ENCODE peak calls at places on chromosomes 12 and 14, in nine cellular contexts. One of them, this sample, is unnamed.

GRCh38 chr12:120854804-120855203 is 49.4 kb downstream of the SPPL3 start:
- DNase-seq in mammary epithelial cell: no peak
- DNase-seq in BE2C: no peak
- DNase-seq in body of pancreas: no peak
- DNase-seq in heart left ventricle: no peak
- DNase-seq in neural progenitor cell: no peak
- DNase-seq in endothelial cell of umbilical vein: no peak
- DNase-seq in tibial artery: no peak
- DNase-seq in IMR-90: no peak
- DNase-seq in this sample: no peak

GRCh38 chr14:104434214-104435076 is 145.1 kb upstream of the C14orf180 start:
- DNase-seq in endothelial cell of umbilical vein: no peak
- DNase-seq in heart left ventricle: peak; percentile 43
- DNase-seq in neural progenitor cell: no peak
- DNase-seq in body of pancreas: no peak
- DNase-seq in BE2C: no peak
- DNase-seq in mammary epithelial cell: no peak
- DNase-seq in IMR-90: no peak
- DNase-seq in tibial artery: no peak
- DNase-seq in this sample: no peak

GRCh38 chr14:85466678-85467077 is 63.3 kb upstream of the FLRT2 start:
- DNase-seq in tibial artery: no peak
- DNase-seq in body of pancreas: no peak
- DNase-seq in IMR-90: peak; percentile 45
- DNase-seq in heart left ventricle: no peak
- DNase-seq in neural progenitor cell: no peak
- DNase-seq in endothelial cell of umbilical vein: peak; percentile 38
- DNase-seq in mammary epithelial cell: peak; percentile 65
- DNase-seq in BE2C: no peak
- DNase-seq in this sample: no peak

GRCh38 chr12:101737476-101737875 is 1.8 kb downstream of the SYCP3 start:
- DNase-seq in neural progenitor cell: no peak
- DNase-seq in tibial artery: no peak
- DNase-seq in endothelial cell of umbilical vein: no peak
- DNase-seq in heart left ventricle: no peak
- DNase-seq in IMR-90: no peak
- DNase-seq in body of pancreas: no peak
- DNase-seq in mammary epithelial cell: no peak
- DNase-seq in BE2C: no peak
- DNase-seq in this sample: no peak

GRCh38 chr14:94124582-94125377 is 4.6 kb downstream of the IFI27L2 start:
- DNase-seq in BE2C: no peak
- DNase-seq in body of pancreas: no peak
- DNase-seq in IMR-90: no peak
- DNase-seq in neural progenitor cell: no peak
- DNase-seq in mammary epithelial cell: no peak
- DNase-seq in endothelial cell of umbilical vein: no peak
- DNase-seq in tibial artery: no peak
- DNase-seq in heart left ventricle: no peak
- DNase-seq in this sample: no peak

GRCh38 chr12:90262261-90262660 is 553.6 kb upstream of the ATP2B1 start:
- DNase-seq in tibial artery: no peak
- DNase-seq in body of pancreas: no peak
- DNase-seq in IMR-90: peak; percentile 45
- DNase-seq in mammary epithelial cell: peak; percentile 30
- DNase-seq in endothelial cell of umbilical vein: no peak
- DNase-seq in neural progenitor cell: no peak
- DNase-seq in heart left ventricle: no peak
- DNase-seq in BE2C: no peak
- DNase-seq in this sample: no peak

GRCh38 chr14:66624319-66624937 is 116.5 kb downstream of the GPHN start:
- DNase-seq in endothelial cell of umbilical vein: peak; percentile 71
- DNase-seq in IMR-90: peak; percentile 69
- DNase-seq in body of pancreas: peak; percentile 79
- DNase-seq in heart left ventricle: peak; percentile 68
- DNase-seq in mammary epithelial cell: peak; percentile 34
- DNase-seq in tibial artery: no peak
- DNase-seq in neural progenitor cell: peak; percentile 79
- DNase-seq in BE2C: peak; percentile 74
- DNase-seq in this sample: peak; percentile 60

GRCh38 chr12:7017870-7018349 is 366 bp downstream of the LPCAT3 start:
- DNase-seq in tibial artery: no peak
- DNase-seq in endothelial cell of umbilical vein: no peak
- DNase-seq in BE2C: peak; percentile 85
- DNase-seq in mammary epithelial cell: no peak
- DNase-seq in heart left ventricle: no peak
- DNase-seq in body of pancreas: no peak
- DNase-seq in IMR-90: peak; percentile 8
- DNase-seq in neural progenitor cell: no peak
- DNase-seq in this sample: peak; percentile 72

GRCh38 chr12:84397279-84397678 is 515.3 kb downstream of the SLC6A15 start:
- DNase-seq in body of pancreas: no peak
- DNase-seq in endothelial cell of umbilical vein: peak; percentile 2
- DNase-seq in BE2C: no peak
- DNase-seq in neural progenitor cell: no peak
- DNase-seq in mammary epithelial cell: no peak
- DNase-seq in heart left ventricle: no peak
- DNase-seq in IMR-90: no peak
- DNase-seq in tibial artery: no peak
- DNase-seq in this sample: no peak

GRCh38 chr14:24068711-24069410 is 2.5 kb upstream of the CPNE6 start:
- DNase-seq in tibial artery: no peak
- DNase-seq in BE2C: no peak
- DNase-seq in mammary epithelial cell: no peak
- DNase-seq in IMR-90: no peak
- DNase-seq in endothelial cell of umbilical vein: no peak
- DNase-seq in heart left ventricle: no peak
- DNase-seq in neural progenitor cell: no peak
- DNase-seq in body of pancreas: no peak
- DNase-seq in this sample: peak; percentile 33

GRCh38 chr12:49928476-49928875 is 22.1 kb upstream of the AQP2 start:
- DNase-seq in endothelial cell of umbilical vein: no peak
- DNase-seq in tibial artery: no peak
- DNase-seq in heart left ventricle: peak; percentile 10
- DNase-seq in BE2C: no peak
- DNase-seq in mammary epithelial cell: no peak
- DNase-seq in IMR-90: no peak
- DNase-seq in body of pancreas: no peak
- DNase-seq in neural progenitor cell: no peak
- DNase-seq in this sample: no peak

GRCh38 chr12:52687527-52688385 is 7.5 kb upstream of the KRT1 start:
- DNase-seq in IMR-90: no peak
- DNase-seq in neural progenitor cell: no peak
- DNase-seq in heart left ventricle: no peak
- DNase-seq in mammary epithelial cell: peak; percentile 78
- DNase-seq in endothelial cell of umbilical vein: no peak
- DNase-seq in body of pancreas: no peak
- DNase-seq in BE2C: no peak
- DNase-seq in tibial artery: no peak
- DNase-seq in this sample: peak; percentile 59

GRCh38 chr14:24774167-24774915 is 140.4 kb upstream of the GZMB start:
- DNase-seq in heart left ventricle: no peak
- DNase-seq in IMR-90: no peak
- DNase-seq in mammary epithelial cell: no peak
- DNase-seq in tibial artery: no peak
- DNase-seq in body of pancreas: no peak
- DNase-seq in BE2C: no peak
- DNase-seq in neural progenitor cell: no peak
- DNase-seq in endothelial cell of umbilical vein: peak; percentile 88
- DNase-seq in this sample: no peak

GRCh38 chr12:58602736-58603135 is 317.6 kb downstream of the LRIG3 start:
- DNase-seq in mammary epithelial cell: no peak
- DNase-seq in BE2C: no peak
- DNase-seq in body of pancreas: no peak
- DNase-seq in heart left ventricle: no peak
- DNase-seq in endothelial cell of umbilical vein: no peak
- DNase-seq in neural progenitor cell: no peak
- DNase-seq in tibial artery: no peak
- DNase-seq in IMR-90: no peak
- DNase-seq in this sample: no peak

GRCh38 chr12:49664591-49665146 is 41.3 kb downstream of the PRPF40B start:
- DNase-seq in body of pancreas: no peak
- DNase-seq in endothelial cell of umbilical vein: peak; percentile 89
- DNase-seq in heart left ventricle: no peak
- DNase-seq in IMR-90: no peak
- DNase-seq in mammary epithelial cell: no peak
- DNase-seq in BE2C: peak; percentile 53
- DNase-seq in tibial artery: no peak
- DNase-seq in neural progenitor cell: no peak
- DNase-seq in this sample: no peak

GRCh38 chr12:54201001-54201794 is 12.4 kb upstream of the SMUG1 start:
- DNase-seq in heart left ventricle: peak; percentile 79
- DNase-seq in neural progenitor cell: peak; percentile 84
- DNase-seq in tibial artery: peak; percentile 80
- DNase-seq in mammary epithelial cell: peak; percentile 43
- DNase-seq in body of pancreas: peak; percentile 63
- DNase-seq in endothelial cell of umbilical vein: peak; percentile 52
- DNase-seq in IMR-90: peak; percentile 65
- DNase-seq in BE2C: peak; percentile 82
- DNase-seq in this sample: peak; percentile 77
- TF ChIP-seq CTCF in heart left ventricle: peak; percentile 92
- TF ChIP-seq CTCF in neural progenitor cell: peak; percentile 96
- TF ChIP-seq CTCF in tibial artery: peak; percentile 100
- TF ChIP-seq CTCF in mammary epithelial cell: peak; percentile 95
- TF ChIP-seq CTCF in body of pancreas: peak; percentile 99
- TF ChIP-seq CTCF in endothelial cell of umbilical vein: peak; percentile 86
- TF ChIP-seq CTCF in IMR-90: peak; percentile 99
- TF ChIP-seq CTCF in BE2C: peak; percentile 98
- TF ChIP-seq CTCF in this sample: peak; percentile 93

GRCh38 chr14:74255281-74255680 is 16.0 kb downstream of the VSX2 start:
- DNase-seq in endothelial cell of umbilical vein: no peak
- DNase-seq in heart left ventricle: no peak
- DNase-seq in tibial artery: no peak
- DNase-seq in BE2C: peak; percentile 45
- DNase-seq in IMR-90: no peak
- DNase-seq in mammary epithelial cell: no peak
- DNase-seq in body of pancreas: no peak
- DNase-seq in neural progenitor cell: no peak
- DNase-seq in this sample: no peak
- H3K27me3 ChIP-seq in endothelial cell of umbilical vein: no peaks in the 10 kb centered on the region
- H3K27me3 ChIP-seq in heart left ventricle: peaks cover 5% of the 10 kb centered on the region
- H3K27me3 ChIP-seq in tibial artery: no peaks in the 10 kb centered on the region
- H3K27me3 ChIP-seq in BE2C: peaks cover 74% of the 10 kb centered on the region
- H3K27me3 ChIP-seq in IMR-90: peaks cover 44% of the 10 kb centered on the region
- H3K27me3 ChIP-seq in mammary epithelial cell: no peaks in the 10 kb centered on the region
- H3K27me3 ChIP-seq in body of pancreas: peaks cover 9% of the 10 kb centered on the region
- H3K27me3 ChIP-seq in neural progenitor cell: peaks cover 61% of the 10 kb centered on the region
- H3K27me3 ChIP-seq in this sample: peaks cover 8% of the 10 kb centered on the region

GRCh38 chr12:3350432-3350831 is 140.6 kb upstream of the PRMT8 start:
- DNase-seq in IMR-90: no peak
- DNase-seq in neural progenitor cell: no peak
- DNase-seq in mammary epithelial cell: no peak
- DNase-seq in BE2C: no peak
- DNase-seq in body of pancreas: no peak
- DNase-seq in tibial artery: no peak
- DNase-seq in endothelial cell of umbilical vein: no peak
- DNase-seq in heart left ventricle: no peak
- DNase-seq in this sample: no peak
- TF ChIP-seq CTCF in IMR-90: no peak
- TF ChIP-seq CTCF in neural progenitor cell: no peak
- TF ChIP-seq CTCF in mammary epithelial cell: peak; percentile 7
- TF ChIP-seq CTCF in BE2C: no peak
- TF ChIP-seq CTCF in body of pancreas: no peak
- TF ChIP-seq CTCF in tibial artery: no peak
- TF ChIP-seq CTCF in endothelial cell of umbilical vein: no peak
- TF ChIP-seq CTCF in heart left ventricle: no peak
- TF ChIP-seq CTCF in this sample: no peak

GRCh38 chr14:70096866-70097265 is 91.9 kb downstream of the SLC8A3 start:
- DNase-seq in heart left ventricle: no peak
- DNase-seq in endothelial cell of umbilical vein: peak; percentile 3
- DNase-seq in tibial artery: no peak
- DNase-seq in BE2C: no peak
- DNase-seq in neural progenitor cell: peak; percentile 68
- DNase-seq in body of pancreas: no peak
- DNase-seq in mammary epithelial cell: no peak
- DNase-seq in IMR-90: peak; percentile 14
- DNase-seq in this sample: no peak
- H3K27me3 ChIP-seq in heart left ventricle: peaks cover 14% of the 10 kb centered on the region
- H3K27me3 ChIP-seq in endothelial cell of umbilical vein: no peaks in the 10 kb centered on the region
- H3K27me3 ChIP-seq in tibial artery: no peaks in the 10 kb centered on the region
- H3K27me3 ChIP-seq in BE2C: no peaks in the 10 kb centered on the region
- H3K27me3 ChIP-seq in neural progenitor cell: no peaks in the 10 kb centered on the region
- H3K27me3 ChIP-seq in body of pancreas: no peaks in the 10 kb centered on the region
- H3K27me3 ChIP-seq in mammary epithelial cell: peaks cover 6% of the 10 kb centered on the region
- H3K27me3 ChIP-seq in IMR-90: peaks cover 7% of the 10 kb centered on the region
- H3K27me3 ChIP-seq in this sample: no peaks in the 10 kb centered on the region

DNA sequence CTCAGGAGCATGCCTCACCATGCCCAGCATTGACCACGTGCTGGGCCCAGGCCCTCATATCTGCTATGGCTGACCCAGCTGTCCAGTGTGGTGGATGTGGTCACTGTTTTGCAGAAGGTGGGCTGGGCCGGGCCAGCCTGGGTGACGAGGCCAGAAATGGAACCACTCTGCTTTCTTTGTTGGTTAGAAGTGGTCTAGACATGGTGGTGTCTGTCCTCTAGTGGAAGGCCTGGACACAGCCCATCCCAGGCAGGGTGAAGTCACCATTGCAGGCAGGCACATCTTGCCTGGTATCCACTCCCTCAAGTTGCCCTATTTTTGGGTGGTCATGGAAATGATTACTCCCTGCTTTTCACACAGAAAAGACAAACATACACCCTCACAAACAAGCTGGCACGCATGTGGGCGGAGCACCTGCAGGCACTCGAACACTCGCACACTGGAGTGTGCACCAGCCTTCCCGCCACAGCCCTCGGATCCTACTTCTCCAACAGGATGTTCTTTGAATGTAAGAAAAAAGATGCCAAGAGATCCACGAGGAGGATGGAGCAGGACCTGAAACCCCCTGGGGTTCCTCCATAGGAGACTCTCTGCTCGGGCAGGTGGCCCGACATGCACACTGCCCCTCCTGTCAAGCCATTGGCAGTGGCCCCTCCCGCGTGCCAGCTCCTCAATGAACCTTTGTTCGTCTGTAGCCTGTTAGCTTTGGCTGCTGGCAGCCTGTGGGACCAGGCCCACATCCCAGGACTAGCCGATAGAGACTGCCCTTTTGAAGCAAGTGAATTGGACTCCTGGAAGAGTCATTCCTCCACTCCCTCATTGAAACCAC is 38.4 kb downstream of the MLXIP start:
- DNase-seq in neural progenitor cell: no peak
- DNase-seq in heart left ventricle: peak; percentile 16
- DNase-seq in body of pancreas: peak; percentile 72
- DNase-seq in BE2C: no peak
- DNase-seq in IMR-90: no peak
- DNase-seq in tibial artery: no peak
- DNase-seq in endothelial cell of umbilical vein: no peak
- DNase-seq in mammary epithelial cell: no peak
- DNase-seq in this sample: peak; percentile 74
- TF ChIP-seq CTCF in neural progenitor cell: no peak
- TF ChIP-seq CTCF in heart left ventricle: no peak
- TF ChIP-seq CTCF in body of pancreas: peak; percentile 36
- TF ChIP-seq CTCF in BE2C: peak; percentile 26
- TF ChIP-seq CTCF in IMR-90: no peak
- TF ChIP-seq CTCF in tibial artery: no peak
- TF ChIP-seq CTCF in endothelial cell of umbilical vein: no peak
- TF ChIP-seq CTCF in mammary epithelial cell: peak; percentile 27
- TF ChIP-seq CTCF in this sample: peak; percentile 28

DNA sequence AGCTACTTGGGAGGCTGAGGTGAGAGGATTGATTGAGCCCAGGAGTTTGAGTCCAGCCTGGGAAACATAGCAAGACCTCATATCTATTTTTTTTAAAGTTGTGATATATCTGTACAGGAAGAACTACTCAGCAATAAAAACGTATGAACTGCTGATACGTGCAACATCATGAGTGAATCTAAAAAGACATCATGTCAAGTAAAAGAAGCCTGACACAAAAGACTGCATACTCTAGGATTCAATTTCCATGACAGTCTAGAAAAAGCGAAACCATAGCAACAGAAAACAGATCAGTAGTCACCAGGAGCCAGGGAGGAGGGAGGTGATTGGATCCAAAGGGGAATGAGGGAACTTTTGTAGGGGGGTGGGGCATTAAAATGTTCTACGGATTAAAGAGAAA is 8.8 kb upstream of the RGS6 start:
- DNase-seq in tibial artery: no peak
- DNase-seq in IMR-90: no peak
- DNase-seq in body of pancreas: no peak
- DNase-seq in neural progenitor cell: no peak
- DNase-seq in heart left ventricle: no peak
- DNase-seq in BE2C: no peak
- DNase-seq in endothelial cell of umbilical vein: no peak
- DNase-seq in mammary epithelial cell: no peak
- DNase-seq in this sample: no peak
- H3K27me3 ChIP-seq in tibial artery: no peaks in the 10 kb centered on the region
- H3K27me3 ChIP-seq in IMR-90: no peaks in the 10 kb centered on the region
- H3K27me3 ChIP-seq in body of pancreas: no peaks in the 10 kb centered on the region
- H3K27me3 ChIP-seq in neural progenitor cell: no peaks in the 10 kb centered on the region
- H3K27me3 ChIP-seq in heart left ventricle: no peaks in the 10 kb centered on the region
- H3K27me3 ChIP-seq in BE2C: peaks cover 3% of the 10 kb centered on the region
- H3K27me3 ChIP-seq in endothelial cell of umbilical vein: no peaks in the 10 kb centered on the region
- H3K27me3 ChIP-seq in mammary epithelial cell: peaks cover 2% of the 10 kb centered on the region
- H3K27me3 ChIP-seq in this sample: no peaks in the 10 kb centered on the region

This sample was measured in Peyer's patch.